ENCODE peak calls at places on chromosomes 7 and 10, in eight cellular contexts. G, T, Q, I, L, V, K and M are unnamed samples. For H3K36me3, the result is how much of the 10 kb centered on the place peaks cover.

GRCh38 chr10:88372051-88372450 is 211.1 kb downstream of the RNLS start:
- DNase-seq in G (no peak), T (no peak), Q (no peak), I (no peak), L (no peak), V (no peak), K (no peak), M (no peak)

GRCh38 chr7:2716488-2716887 is 28.5 kb downstream of the AMZ1 start:
- DNase-seq in G (no peak), T (no peak), Q (no peak), I (no peak), L (no peak), V (peak), K (no peak), M (no peak)

GRCh38 chr7:19754521-19755116 is 18.8 kb downstream of the TMEM196 start:
- DNase-seq in G (no peak), T (no peak), Q (peak), I (no peak), L (no peak), V (no peak), K (no peak), M (peak)

GRCh38 chr7:48708635-48709034 is 215.7 kb upstream of the CDC14C start:
- DNase-seq in G (no peak), T (no peak), Q (no peak), I (no peak), L (no peak), V (no peak), K (no peak), M (no peak)

GRCh38 chr10:11546581-11546980 is 64.9 kb downstream of the USP6NL start:
- DNase-seq in G (no peak), T (no peak), Q (peak), I (no peak), L (no peak), V (no peak), K (no peak), M (peak)

GRCh38 chr7:155009570-155010157 is 6.7 kb upstream of the PAXIP1 start:
- DNase-seq in G (no peak), T (no peak), Q (no peak), I (no peak), L (no peak), V (no peak), K (no peak), M (no peak)

GRCh38 chr7:92634125-92634710 is 44.0 kb upstream of the FAM133B start:
- DNase-seq in G (no peak), T (no peak), Q (peak), I (no peak), L (no peak), V (no peak), K (no peak), M (no peak)

GRCh38 chr7:105791926-105792325 is 84.5 kb downstream of the ATXN7L1 start:
- DNase-seq in G (no peak), T (no peak), Q (no peak), I (no peak), L (no peak), V (no peak), K (no peak), M (no peak)

GRCh38 chr7:106225856-106226255 is 58.9 kb downstream of the NAMPT start:
- DNase-seq in G (no peak), T (no peak), Q (no peak), I (no peak), L (no peak), V (no peak), K (no peak), M (no peak)

GRCh38 chr7:50653116-50653854 is 88.1 kb upstream of the DDC start:
- DNase-seq in G (peak), T (peak), Q (peak), I (no peak), L (peak), V (peak), K (no peak), M (peak)

GRCh38 chr10:58412502-58412961 is 27.3 kb downstream of the TFAM start:
- DNase-seq in G (no peak), T (no peak), Q (no peak), I (no peak), L (no peak), V (peak), K (no peak), M (peak)

GRCh38 chr10:44393834-44394547 is 9.1 kb upstream of the CXCL12 start:
- DNase-seq in G (no peak), T (no peak), Q (no peak), I (no peak), L (no peak), V (peak), K (no peak), M (no peak)

GRCh38 chr10:76091821-76092394 is 660.5 kb downstream of the LRMDA start:
- DNase-seq in G (no peak), T (no peak), Q (no peak), I (no peak), L (no peak), V (no peak), K (no peak), M (no peak)

GRCh38 chr10:102796407-102797176 is 40.6 kb downstream of the CYP17A1 start:
- DNase-seq in G (peak), T (peak), Q (peak), I (peak), L (peak), V (peak), K (peak), M (peak)

GRCh38 chr10:1575481-1576244 is 161.7 kb downstream of the ADARB2 start:
- DNase-seq in G (no peak), T (no peak), Q (no peak), I (no peak), L (no peak), V (no peak), K (no peak), M (no peak)

GRCh38 chr10:13882112-13882711 is 295.4 kb downstream of the PRPF18 start:
- DNase-seq in G (no peak), T (no peak), Q (peak), I (peak), L (peak), V (peak), K (no peak), M (peak)

GRCh38 chr7:116772423-116772852 is 89.9 kb upstream of the CAPZA2 start:
- DNase-seq in G (no peak), T (no peak), Q (peak), I (no peak), L (no peak), V (peak), K (no peak), M (peak)

GRCh38 chr10:12177642-12178041 is 18.0 kb downstream of the NUDT5 start:
- DNase-seq in G (no peak), T (no peak), Q (no peak), I (no peak), L (no peak), V (no peak), K (no peak), M (peak)

GRCh38 chr7:97298561-97298960 is 181.1 kb downstream of the SDHAF3 start:
- DNase-seq in G (no peak), T (no peak), Q (no peak), I (no peak), L (no peak), V (no peak), K (no peak), M (no peak)

GRCh38 chr7:30032310-30033125 is 4.3 kb downstream of the PLEKHA8 start:
- DNase-seq in G (no peak), T (no peak), Q (peak), I (no peak), L (no peak), V (peak), K (no peak), M (peak)

GRCh38 chr10:125133706-125134482 is 26.5 kb downstream of the CTBP2 start:
- DNase-seq in G (no peak), T (no peak), Q (no peak), I (no peak), L (no peak), V (no peak), K (no peak), M (no peak)

GRCh38 chr7:85489498-85489897 is 302.6 kb upstream of the SEMA3D start:
- DNase-seq in G (no peak), T (no peak), Q (peak), I (no peak), L (no peak), V (peak), K (no peak), M (peak)

GRCh38 chr7:2379161-2379560 is 24.2 kb upstream of the CHST12 start:
- DNase-seq in G (no peak), T (no peak), Q (no peak), I (no peak), L (no peak), V (no peak), K (no peak), M (no peak)

GRCh38 chr10:33801705-33802104 is 467.2 kb upstream of the NRP1 start:
- DNase-seq in G (peak), T (no peak), Q (peak), I (no peak), L (no peak), V (no peak), K (no peak), M (no peak)

GRCh38 chr10:126889421-126889820 is 15.8 kb upstream of the DOCK1 start:
- DNase-seq in G (no peak), T (no peak), Q (no peak), I (no peak), L (no peak), V (no peak), K (no peak), M (no peak)

DNA sequence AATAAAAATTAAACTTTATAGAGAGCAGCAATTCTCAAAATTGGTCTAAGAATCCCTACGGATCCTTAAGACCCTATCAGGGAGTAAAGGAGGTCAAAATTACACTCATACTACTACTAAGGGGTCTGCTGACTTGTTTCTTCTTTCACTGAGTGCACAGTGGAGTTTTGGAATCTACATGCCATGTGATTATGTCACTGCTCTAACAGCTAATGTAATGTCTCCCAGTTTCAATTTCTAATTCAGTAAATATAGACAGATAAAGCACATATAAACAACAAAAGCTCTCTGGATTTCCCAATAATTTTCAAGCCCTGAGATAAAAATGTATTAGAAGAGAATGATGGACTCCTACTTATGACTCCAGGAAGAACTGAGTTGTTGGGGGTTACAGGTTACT is 74.6 kb downstream of the WAPL start:
- DNase-seq in G (no peak), T (no peak), Q (peak), I (no peak), L (no peak), V (no peak), K (no peak), M (peak)
- H3K36me3 ChIP-seq in G (half or more), T (under half), Q (under half), I (half or more), L (half or more), V (half or more), K (half or more), M (half or more)

GRCh38 chr7:6148724-6149360 is 117.7 kb downstream of the ANKRD61 start:
- DNase-seq in G (no peak), T (no peak), Q (no peak), I (no peak), L (no peak), V (peak), K (no peak), M (no peak)

GRCh38 chr7:6151994-6152735 is 120.3 kb downstream of the CYTH3 start:
- DNase-seq in G (no peak), T (no peak), Q (no peak), I (no peak), L (no peak), V (peak), K (no peak), M (no peak)

GRCh38 chr7:6146666-6147065 is 115.5 kb downstream of the ANKRD61 start:
- DNase-seq in G (no peak), T (no peak), Q (no peak), I (no peak), L (no peak), V (no peak), K (no peak), M (no peak)

GRCh38 chr7:6147627-6148026 is 116.5 kb downstream of the ANKRD61 start:
- DNase-seq in G (no peak), T (no peak), Q (no peak), I (no peak), L (no peak), V (no peak), K (no peak), M (no peak)

DNA sequence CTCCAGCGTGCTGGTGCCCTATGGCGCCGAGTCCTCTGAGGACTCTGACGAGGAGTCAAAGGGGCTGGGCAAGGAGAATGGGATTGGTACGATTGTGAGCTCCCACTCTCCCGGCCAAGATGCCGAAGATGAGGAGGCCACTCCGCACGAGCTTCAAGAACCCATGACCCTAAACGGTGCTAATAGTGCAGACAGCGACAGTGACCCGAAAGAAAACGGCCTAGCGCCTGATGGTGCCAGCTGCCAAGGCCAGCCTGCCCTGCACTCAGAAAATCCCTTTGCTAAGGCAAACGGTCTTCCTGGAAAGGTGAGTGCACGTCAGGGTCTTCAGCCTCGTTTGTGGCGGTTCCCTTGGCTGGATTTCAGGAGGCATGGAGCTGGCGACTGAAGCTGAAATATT is 118.8 kb downstream of the ANKRD61 start:
- DNase-seq in G (no peak), T (no peak), Q (no peak), I (no peak), L (no peak), V (peak), K (no peak), M (no peak)
- H3K36me3 ChIP-seq in G (half or more), T (under half), Q (under half), I (half or more), L (half or more), V (half or more), K (half or more), M (half or more)

DNA sequence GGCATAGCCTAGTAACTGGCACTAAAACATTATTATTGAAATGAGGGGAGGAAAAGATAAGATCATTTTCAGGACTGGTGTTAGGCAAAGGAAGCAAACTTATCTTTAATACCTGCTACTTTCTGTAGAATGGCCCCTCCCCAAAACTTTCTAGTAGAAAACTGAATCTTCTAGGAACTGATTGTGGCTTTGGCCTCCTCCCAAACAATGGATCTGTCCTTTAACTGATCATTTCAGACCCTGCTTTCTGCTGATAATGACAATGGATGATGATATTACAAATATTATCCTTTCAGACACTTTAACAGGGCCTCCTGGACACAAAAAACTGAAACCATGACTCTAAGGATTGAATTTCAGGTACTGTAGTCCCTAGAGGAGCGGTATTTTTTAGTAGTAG is 55.1 kb downstream of the EZH2 start:
- DNase-seq in G (no peak), T (no peak), Q (no peak), I (no peak), L (no peak), V (no peak), K (no peak), M (no peak)
- H3K36me3 ChIP-seq in G (under half), T (under half), Q (under half), I (under half), L (half or more), V (under half), K (under half), M (under half)

DNA sequence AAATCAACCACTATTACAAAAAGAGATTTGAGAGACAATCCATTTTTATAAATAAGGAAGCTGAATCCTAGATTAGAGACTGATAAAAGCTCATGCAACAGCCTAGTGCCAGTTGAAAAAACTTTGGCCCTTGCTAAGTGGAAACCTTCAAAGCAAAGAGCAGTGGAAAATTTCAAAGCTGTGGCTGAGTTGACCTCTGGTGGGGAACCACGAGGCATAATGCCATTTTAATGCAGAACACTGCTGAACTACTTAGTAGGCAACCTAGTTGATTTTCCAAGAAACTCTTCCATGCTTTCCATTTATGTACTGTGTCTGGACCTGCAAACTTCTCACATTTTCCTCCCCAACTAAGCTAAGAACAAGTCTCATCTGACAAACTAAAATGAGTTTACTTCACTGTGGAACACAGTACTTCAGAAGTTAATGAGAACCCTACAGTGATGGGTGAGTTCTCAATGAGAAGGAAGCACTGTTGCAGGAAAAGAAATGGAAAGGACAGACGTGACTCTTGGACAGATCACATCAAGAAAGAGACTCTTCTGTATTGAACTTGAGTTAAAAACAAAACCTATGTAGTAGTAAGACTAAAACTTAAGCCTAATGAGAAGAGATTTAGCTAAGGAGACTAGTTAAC is 19.5 kb downstream of the FZD9 start:
- DNase-seq in G (no peak), T (no peak), Q (no peak), I (no peak), L (no peak), V (no peak), K (no peak), M (no peak)
- H3K36me3 ChIP-seq in G (half or more), T (under half), Q (under half), I (half or more), L (half or more), V (half or more), K (half or more), M (half or more)